ENCODE peak calls at places on chromosome 18, in five cellular contexts. D is chondrocyte; N is heart right ventricle; O is CD4-positive, alpha-beta memory T cell; B is stimulated activated naive CD4-positive, alpha-beta T cell. L is an unnamed sample.
A peak's percentile ranks its signal among the peaks of the same experiment; 100 is the strongest.

GRCh38 chr18:3207565-3207964 is 12.2 kb downstream of the MYOM1 start:
- DNase-seq in D (no peak), N (no peak), O (no peak), B (no peak), L (no peak)

GRCh38 chr18:73758446-73758845 is 389.2 kb downstream of the FBXO15 start:
- DNase-seq in D (no peak), N (no peak), O (no peak), B (no peak), L (no peak)

GRCh38 chr18:70072678-70073077 is 125.0 kb upstream of the CD226 start:
- DNase-seq in D (no peak), N (no peak), O (peak; percentile 23), B (no peak), L (no peak)

GRCh38 chr18:706438-706837 is 6.0 kb downstream of the ENOSF1 start:
- DNase-seq in D (no peak), N (no peak), O (no peak), B (no peak), L (no peak)

GRCh38 chr18:49561127-49561376 is 805 bp upstream of the LIPG start:
- DNase-seq in D (no peak), N (no peak), O (no peak), B (no peak), L (no peak)

GRCh38 chr18:41146301-41146700 is 808.7 kb upstream of the PIK3C3 start:
- DNase-seq in D (no peak), N (no peak), O (no peak), B (no peak), L (no peak)

GRCh38 chr18:3104190-3105054 is 91.5 kb upstream of the LPIN2 start:
- DNase-seq in D (no peak), N (no peak), O (no peak), B (no peak), L (no peak)

GRCh38 chr18:48791636-48792105 is 159.1 kb downstream of the SMAD7 start:
- DNase-seq in D (no peak), N (no peak), O (no peak), B (no peak), L (no peak)

GRCh38 chr18:57542126-57542525 is 44.4 kb downstream of the FECH start:
- DNase-seq in D (no peak), N (no peak), O (no peak), B (no peak), L (no peak)

GRCh38 chr18:77135339-77136075 is 2.9 kb upstream of the MBP start:
- DNase-seq in D (no peak), N (no peak), O (no peak), B (no peak), L (no peak)

GRCh38 chr18:41416044-41416443 is 539.0 kb upstream of the PIK3C3 start:
- DNase-seq in D (no peak), N (no peak), O (no peak), B (no peak), L (no peak)

GRCh38 chr18:48302736-48303135 is 106.4 kb downstream of the ZBTB7C start:
- DNase-seq in D (no peak), N (no peak), O (no peak), B (no peak), L (no peak)

GRCh38 chr18:11055721-11056120 is 93.6 kb downstream of the PIEZO2 start:
- DNase-seq in D (no peak), N (no peak), O (no peak), B (no peak), L (no peak)

GRCh38 chr18:32768646-32769206 is 4.1 kb downstream of the KLHL14 start:
- DNase-seq in D (no peak), N (no peak), O (no peak), B (no peak), L (no peak)

GRCh38 chr18:69677595-69677994 is 270.1 kb downstream of the CD226 start:
- DNase-seq in D (no peak), N (no peak), O (no peak), B (no peak), L (no peak)

GRCh38 chr18:477565-477964 is 22.9 kb downstream of the COLEC12 start:
- DNase-seq in D (no peak), N (no peak), O (peak; percentile 1), B (no peak), L (no peak)

GRCh38 chr18:22467760-22468553 is 50.2 kb upstream of the CTAGE1 start:
- DNase-seq in D (no peak), N (no peak), O (no peak), B (no peak), L (no peak)

GRCh38 chr18:52716926-52717325 is 376.9 kb downstream of the DCC start:
- DNase-seq in D (no peak), N (peak; percentile 6), O (no peak), B (no peak), L (no peak)

GRCh38 chr18:48356909-48357631 is 52.1 kb downstream of the ZBTB7C start:
- DNase-seq in D (peak; percentile 54), N (no peak), O (no peak), B (no peak), L (no peak)

GRCh38 chr18:70781860-70782453 is 493.1 kb downstream of the SOCS6 start:
- DNase-seq in D (no peak), N (peak; percentile 27), O (peak; percentile 65), B (peak; percentile 21), L (peak; percentile 38)

GRCh38 chr18:43122955-43123354 is 7.5 kb upstream of the RIT2 start:
- DNase-seq in D (no peak), N (no peak), O (no peak), B (no peak), L (no peak)

GRCh38 chr18:26656944-26657536 is 108.7 kb upstream of the KCTD1 start:
- DNase-seq in D (no peak), N (peak; percentile 74), O (no peak), B (no peak), L (no peak)

GRCh38 chr18:5895886-5896740 is 791 bp upstream of the TMEM200C start:
- DNase-seq in D (no peak), N (peak; percentile 16), O (no peak), B (no peak), L (no peak)

GRCh38 chr18:22503803-22504202 is 86.1 kb upstream of the CTAGE1 start:
- DNase-seq in D (no peak), N (peak; percentile 57), O (no peak), B (no peak), L (no peak)

GRCh38 chr18:75051757-75052156 is 157.2 kb downstream of the PTGR3 start:
- DNase-seq in D (no peak), N (no peak), O (no peak), B (no peak), L (no peak)

GRCh38 chr18:28439870-28440269 is 262.9 kb upstream of the CDH2 start:
- DNase-seq in D (no peak), N (no peak), O (no peak), B (no peak), L (no peak)

L was measured in central memory CD4-positive, alpha-beta T cell.